ENCODE peak calls at places on chromosomes 5 and 9, in six cellular contexts. Y, I, M, U, R and C are unnamed samples. For H3K27me3, the result is how much of the 10 kb centered on the place peaks cover.

GRCh38 chr5:100584069-100584468 is 48.9 kb downstream of the FAM174A start:
- DNase-seq in R (no peak), M (no peak), U (no peak), I (no peak), Y (no peak), C (no peak)

GRCh38 chr9:75438716-75439115 is 350.4 kb downstream of the OSTF1 start:
- DNase-seq in Y (no peak), U (no peak), I (no peak), R (no peak), M (no peak), C (no peak)

GRCh38 chr5:41869150-41869738 is 981 bp downstream of the OXCT1 start:
- DNase-seq in Y (peak), U (peak), M (peak), R (peak), I (peak), C (peak)

GRCh38 chr5:112419596-112420110 is 576 bp upstream of the EPB41L4A start:
- DNase-seq in M (peak), Y (peak), R (peak), I (peak), U (no peak), C (no peak)

GRCh38 chr5:170389250-170389902 is at the start of gene KCNMB1:
- DNase-seq in R (no peak), U (no peak), Y (no peak), M (peak), I (peak), C (no peak)

GRCh38 chr5:121257621-121258020 is 594.1 kb upstream of the FTMT start:
- DNase-seq in M (no peak), Y (no peak), I (no peak), U (no peak), R (no peak), C (no peak)

GRCh38 chr9:1939926-1940368 is 75.2 kb upstream of the SMARCA2 start:
- DNase-seq in Y (no peak), R (peak), U (no peak), M (peak), I (no peak), C (peak)

GRCh38 chr5:94391996-94392395 is 226.4 kb downstream of the KIAA0825 start:
- DNase-seq in U (no peak), R (no peak), M (no peak), Y (no peak), I (no peak), C (no peak)

GRCh38 chr9:78821126-78821822 is 524.3 kb downstream of the PSAT1 start:
- DNase-seq in M (no peak), I (no peak), U (no peak), R (no peak), Y (no peak), C (no peak)

GRCh38 chr9:109063765-109064164 is 50.5 kb upstream of the CTNNAL1 start:
- DNase-seq in M (no peak), I (no peak), R (no peak), Y (no peak), U (no peak), C (no peak)

GRCh38 chr9:90830977-90831376 is 29.4 kb downstream of the SYK start:
- DNase-seq in I (no peak), Y (no peak), R (no peak), M (peak), U (no peak), C (no peak)

GRCh38 chr9:112029921-112030444 is 133.4 kb downstream of the UGCG start:
- DNase-seq in U (no peak), M (no peak), Y (no peak), R (no peak), I (no peak), C (no peak)

DNA sequence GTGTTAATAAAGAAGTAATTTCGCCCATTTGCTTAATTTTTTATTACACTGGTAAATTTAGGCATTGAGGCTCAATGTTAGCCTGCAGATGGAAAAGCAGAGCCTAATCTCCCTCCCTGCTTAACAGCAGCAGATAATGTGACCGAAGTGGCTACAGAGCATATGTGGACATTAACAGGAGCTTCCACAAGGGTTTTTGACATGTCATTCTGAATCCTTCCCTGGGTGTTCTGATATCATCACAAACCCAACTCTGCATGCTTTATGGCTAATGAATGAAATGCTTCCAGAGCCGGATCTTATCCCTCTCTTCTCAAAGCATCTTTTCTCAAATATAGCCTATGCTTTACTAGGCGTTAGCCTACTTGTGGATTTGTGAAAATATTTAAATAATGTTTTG is 208.6 kb downstream of the CAAP1 start:
- DNase-seq in M (no peak), U (no peak), R (no peak), Y (no peak), I (no peak), C (no peak)
- H3K27me3 ChIP-seq in M (under half), U (under half), R (under half), Y (under half), I (under half), C (under half)

DNA sequence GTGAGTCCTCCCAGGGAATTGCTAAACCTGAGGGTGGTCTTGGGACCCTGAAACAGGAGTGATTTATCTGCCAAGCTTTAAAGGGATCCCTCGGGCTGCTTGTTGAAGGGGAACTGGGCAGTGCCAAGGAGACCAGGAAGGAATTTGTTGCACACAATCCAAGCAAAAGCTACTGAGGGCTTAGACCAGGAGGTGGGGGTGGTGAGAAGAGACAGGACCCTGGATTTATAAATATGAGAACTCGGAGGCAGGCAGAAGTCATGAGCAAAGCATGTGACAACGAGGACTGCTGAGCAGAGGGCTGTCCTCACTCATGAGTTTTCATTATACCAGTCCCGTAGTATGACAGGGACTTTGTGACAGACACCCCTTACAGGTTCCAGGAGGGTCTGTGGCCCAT is 237.3 kb downstream of the DRD1 start:
- DNase-seq in U (no peak), Y (no peak), I (no peak), M (no peak), R (no peak), C (no peak)
- TF ChIP-seq CTCF in U (no peak), Y (no peak), I (no peak), M (no peak), R (no peak), C (no peak)

GRCh38 chr9:22035591-22036011 is 26.5 kb upstream of the CDKN2B start:
- DNase-seq in R (no peak), M (no peak), I (no peak), U (no peak), Y (no peak), C (no peak)
- H3K27ac ChIP-seq in R (no peak), M (no peak), I (no peak), U (no peak), Y (no peak), C (no peak)

GRCh38 chr5:31638748-31639418 is at the start of gene PDZD2:
- DNase-seq in Y (peak), R (peak), M (peak), U (peak), I (peak), C (peak)
- H3K27me3 ChIP-seq in Y (under half), R (under half), M (under half), U (under half), I (under half), C (under half)

DNA sequence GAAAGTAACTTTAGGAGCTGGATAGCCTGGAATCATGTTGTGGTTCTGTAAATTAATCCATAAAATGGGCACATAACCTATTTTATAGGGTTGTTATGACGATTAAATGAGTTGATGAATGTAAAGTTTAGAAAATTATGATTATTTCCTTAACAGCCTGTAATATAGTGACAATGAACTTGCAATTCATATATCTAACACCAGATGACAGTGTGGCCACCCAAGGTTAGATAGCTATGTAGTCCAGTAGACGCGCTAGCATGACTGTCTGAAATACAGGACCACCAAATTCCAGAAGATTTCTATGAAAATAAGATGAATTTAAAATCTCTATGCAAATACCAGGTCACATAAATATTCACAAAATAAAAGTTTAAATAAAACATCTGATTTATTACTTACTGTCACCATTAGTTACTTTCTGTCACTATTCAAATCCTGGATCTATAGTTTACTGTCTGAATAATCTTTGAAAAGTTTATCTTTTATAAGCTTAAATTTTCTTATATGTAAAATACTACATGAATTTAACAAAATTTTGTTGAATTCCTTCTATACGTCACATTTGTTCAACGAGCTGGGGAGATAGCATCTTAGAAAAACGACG is 26.1 kb upstream of the MACIR start:
- DNase-seq in R (no peak), Y (no peak), I (no peak), M (no peak), U (no peak), C (no peak)
- TF ChIP-seq CTCF in R (peak), Y (no peak), I (peak), M (peak), U (peak), C (peak)